ENCODE peak calls at places on chromosomes 3 and 15, in seven cellular contexts. One of them, this sample, is unnamed. For H3K9me3, the result is how much of the 10 kb centered on the place peaks cover.

GRCh38 chr3:32459474-32459873 is 43.2 kb downstream of the CMTM6 start:
- DNase-seq in upper lobe of left lung: no peak
- DNase-seq in GM12878: no peak
- DNase-seq in transverse colon: no peak
- DNase-seq in upper lobe of right lung: no peak
- DNase-seq in T-helper 17 cell: no peak
- DNase-seq in tibial artery: no peak
- DNase-seq in this sample: no peak

GRCh38 chr15:47727676-47728075 is 10.4 kb downstream of the SEMA6D start:
- DNase-seq in upper lobe of left lung: no peak
- DNase-seq in GM12878: no peak
- DNase-seq in transverse colon: no peak
- DNase-seq in upper lobe of right lung: no peak
- DNase-seq in T-helper 17 cell: no peak
- DNase-seq in tibial artery: no peak
- DNase-seq in this sample: no peak

GRCh38 chr15:38072507-38073277 is 138.3 kb downstream of the TMCO5A start:
- DNase-seq in upper lobe of left lung: peak
- DNase-seq in GM12878: no peak
- DNase-seq in transverse colon: peak
- DNase-seq in upper lobe of right lung: peak
- DNase-seq in T-helper 17 cell: no peak
- DNase-seq in tibial artery: peak
- DNase-seq in this sample: no peak

GRCh38 chr3:136752046-136752326 is 192 bp downstream of the STAG1 start:
- DNase-seq in upper lobe of left lung: no peak
- DNase-seq in GM12878: no peak
- DNase-seq in transverse colon: no peak
- DNase-seq in upper lobe of right lung: no peak
- DNase-seq in T-helper 17 cell: no peak
- DNase-seq in tibial artery: no peak
- DNase-seq in this sample: no peak

GRCh38 chr15:62269504-62269903 is 104.4 kb upstream of the C2CD4B start:
- DNase-seq in upper lobe of left lung: no peak
- DNase-seq in GM12878: no peak
- DNase-seq in transverse colon: no peak
- DNase-seq in upper lobe of right lung: no peak
- DNase-seq in T-helper 17 cell: no peak
- DNase-seq in tibial artery: no peak
- DNase-seq in this sample: no peak

GRCh38 chr3:151384741-151385174 is at the start of gene P2RY12:
- DNase-seq in upper lobe of left lung: no peak
- DNase-seq in GM12878: peak
- DNase-seq in transverse colon: no peak
- DNase-seq in upper lobe of right lung: no peak
- DNase-seq in T-helper 17 cell: no peak
- DNase-seq in tibial artery: no peak
- DNase-seq in this sample: no peak

GRCh38 chr3:190701096-190701532 is 161.4 kb downstream of the GMNC start:
- DNase-seq in upper lobe of left lung: peak
- DNase-seq in GM12878: no peak
- DNase-seq in transverse colon: peak
- DNase-seq in upper lobe of right lung: no peak
- DNase-seq in T-helper 17 cell: no peak
- DNase-seq in tibial artery: no peak
- DNase-seq in this sample: no peak

GRCh38 chr3:51445544-51446280 is 54.1 kb downstream of the DCAF1 start:
- DNase-seq in upper lobe of left lung: peak
- DNase-seq in GM12878: no peak
- DNase-seq in transverse colon: no peak
- DNase-seq in upper lobe of right lung: peak
- DNase-seq in T-helper 17 cell: no peak
- DNase-seq in tibial artery: no peak
- DNase-seq in this sample: no peak

GRCh38 chr15:88865498-88866099 is 29.7 kb downstream of the HAPLN3 start:
- DNase-seq in upper lobe of left lung: no peak
- DNase-seq in GM12878: no peak
- DNase-seq in transverse colon: no peak
- DNase-seq in upper lobe of right lung: no peak
- DNase-seq in T-helper 17 cell: no peak
- DNase-seq in tibial artery: no peak
- DNase-seq in this sample: no peak

GRCh38 chr15:53059273-53060043 is 269.3 kb upstream of the ONECUT1 start:
- DNase-seq in upper lobe of left lung: no peak
- DNase-seq in GM12878: no peak
- DNase-seq in transverse colon: no peak
- DNase-seq in upper lobe of right lung: no peak
- DNase-seq in T-helper 17 cell: no peak
- DNase-seq in tibial artery: no peak
- DNase-seq in this sample: no peak

GRCh38 chr15:42387603-42388002 is 28.3 kb downstream of the CAPN3 start:
- DNase-seq in upper lobe of left lung: peak
- DNase-seq in GM12878: no peak
- DNase-seq in transverse colon: no peak
- DNase-seq in upper lobe of right lung: no peak
- DNase-seq in T-helper 17 cell: no peak
- DNase-seq in tibial artery: no peak
- DNase-seq in this sample: no peak

GRCh38 chr3:114680299-114680698 is 386.5 kb downstream of the TIGIT start:
- DNase-seq in upper lobe of left lung: no peak
- DNase-seq in GM12878: no peak
- DNase-seq in transverse colon: no peak
- DNase-seq in upper lobe of right lung: no peak
- DNase-seq in T-helper 17 cell: no peak
- DNase-seq in tibial artery: no peak
- DNase-seq in this sample: no peak

GRCh38 chr3:11784962-11785361 is 61.7 kb downstream of the TAMM41 start:
- DNase-seq in upper lobe of left lung: no peak
- DNase-seq in GM12878: no peak
- DNase-seq in transverse colon: no peak
- DNase-seq in upper lobe of right lung: no peak
- DNase-seq in T-helper 17 cell: no peak
- DNase-seq in tibial artery: no peak
- DNase-seq in this sample: no peak

GRCh38 chr3:127374626-127375010 is 86.8 kb upstream of the PRR20G start:
- DNase-seq in upper lobe of left lung: no peak
- DNase-seq in GM12878: no peak
- DNase-seq in transverse colon: no peak
- DNase-seq in upper lobe of right lung: peak
- DNase-seq in T-helper 17 cell: no peak
- DNase-seq in tibial artery: no peak
- DNase-seq in this sample: no peak

GRCh38 chr15:48891229-48891765 is 13.4 kb downstream of the EID1 start:
- DNase-seq in upper lobe of left lung: no peak
- DNase-seq in GM12878: no peak
- DNase-seq in transverse colon: no peak
- DNase-seq in upper lobe of right lung: no peak
- DNase-seq in T-helper 17 cell: no peak
- DNase-seq in tibial artery: no peak
- DNase-seq in this sample: no peak

GRCh38 chr15:98292442-98293240 is 332.1 kb downstream of the ARRDC4 start:
- DNase-seq in upper lobe of left lung: peak
- DNase-seq in GM12878: no peak
- DNase-seq in transverse colon: peak
- DNase-seq in upper lobe of right lung: peak
- DNase-seq in T-helper 17 cell: no peak
- DNase-seq in tibial artery: peak
- DNase-seq in this sample: no peak

GRCh38 chr3:114878119-114878839 is 268.8 kb downstream of the ZBTB20 start:
- DNase-seq in upper lobe of left lung: no peak
- DNase-seq in GM12878: no peak
- DNase-seq in transverse colon: no peak
- DNase-seq in upper lobe of right lung: no peak
- DNase-seq in T-helper 17 cell: no peak
- DNase-seq in tibial artery: no peak
- DNase-seq in this sample: no peak

GRCh38 chr3:72887723-72888545 is at the start of gene GXYLT2:
- DNase-seq in upper lobe of left lung: peak
- DNase-seq in GM12878: no peak
- DNase-seq in transverse colon: peak
- DNase-seq in upper lobe of right lung: peak
- DNase-seq in T-helper 17 cell: no peak
- DNase-seq in tibial artery: peak
- DNase-seq in this sample: no peak

GRCh38 chr3:4751057-4752051 is 227.9 kb upstream of the BHLHE40 start:
- DNase-seq in upper lobe of left lung: no peak
- DNase-seq in GM12878: no peak
- DNase-seq in transverse colon: no peak
- DNase-seq in upper lobe of right lung: no peak
- DNase-seq in T-helper 17 cell: peak
- DNase-seq in tibial artery: no peak
- DNase-seq in this sample: no peak

GRCh38 chr3:66592061-66592875 is 91.4 kb upstream of the LRIG1 start:
- DNase-seq in upper lobe of left lung: no peak
- DNase-seq in GM12878: no peak
- DNase-seq in transverse colon: no peak
- DNase-seq in upper lobe of right lung: no peak
- DNase-seq in T-helper 17 cell: no peak
- DNase-seq in tibial artery: no peak
- DNase-seq in this sample: no peak

GRCh38 chr3:56825579-56826438 is 24.1 kb upstream of the ARHGEF3 start:
- DNase-seq in upper lobe of left lung: no peak
- DNase-seq in GM12878: no peak
- DNase-seq in transverse colon: no peak
- DNase-seq in upper lobe of right lung: no peak
- DNase-seq in T-helper 17 cell: no peak
- DNase-seq in tibial artery: no peak
- DNase-seq in this sample: no peak

GRCh38 chr15:26394801-26395200 is 378.1 kb downstream of the GABRB3 start:
- DNase-seq in upper lobe of left lung: no peak
- DNase-seq in GM12878: no peak
- DNase-seq in transverse colon: no peak
- DNase-seq in upper lobe of right lung: no peak
- DNase-seq in T-helper 17 cell: no peak
- DNase-seq in tibial artery: no peak
- DNase-seq in this sample: no peak

GRCh38 chr15:26391556-26392229 is 381.2 kb downstream of the GABRB3 start:
- DNase-seq in upper lobe of left lung: no peak
- DNase-seq in GM12878: no peak
- DNase-seq in transverse colon: no peak
- DNase-seq in upper lobe of right lung: no peak
- DNase-seq in T-helper 17 cell: no peak
- DNase-seq in tibial artery: no peak
- DNase-seq in this sample: no peak

DNA sequence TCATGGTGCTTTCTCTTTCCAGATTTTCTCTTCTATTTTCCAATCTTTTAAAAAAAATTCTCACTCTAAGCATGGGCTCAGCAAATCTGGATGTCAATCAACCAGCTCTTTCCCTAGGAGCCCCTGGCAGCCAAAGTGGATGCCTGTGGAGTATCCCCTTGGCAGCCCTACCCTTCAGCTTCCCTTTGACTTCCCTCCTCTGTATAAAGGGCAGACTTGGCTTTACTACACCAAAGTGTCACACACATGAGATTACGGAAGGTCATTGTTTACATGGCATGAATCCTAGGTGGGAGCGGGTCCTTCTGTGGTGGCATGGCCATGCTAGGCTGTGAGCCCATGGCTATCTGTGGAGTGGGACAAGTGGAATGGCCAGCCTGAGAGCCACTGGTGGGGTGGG is 379.9 kb downstream of the GABRB3 start:
- DNase-seq in upper lobe of left lung: no peak
- DNase-seq in GM12878: no peak
- DNase-seq in transverse colon: no peak
- DNase-seq in upper lobe of right lung: no peak
- DNase-seq in T-helper 17 cell: no peak
- DNase-seq in tibial artery: no peak
- DNase-seq in this sample: no peak
- H3K9me3 ChIP-seq in upper lobe of left lung: under half
- H3K9me3 ChIP-seq in GM12878: under half
- H3K9me3 ChIP-seq in transverse colon: under half
- H3K9me3 ChIP-seq in upper lobe of right lung: under half
- H3K9me3 ChIP-seq in T-helper 17 cell: under half
- H3K9me3 ChIP-seq in tibial artery: under half
- H3K9me3 ChIP-seq in this sample: under half

GRCh38 chr3:44596631-44597030 is 11.9 kb downstream of the ZNF660 start:
- DNase-seq in upper lobe of left lung: no peak
- DNase-seq in GM12878: no peak
- DNase-seq in transverse colon: no peak
- DNase-seq in upper lobe of right lung: no peak
- DNase-seq in T-helper 17 cell: no peak
- DNase-seq in tibial artery: no peak
- DNase-seq in this sample: no peak
- H3K9me3 ChIP-seq in upper lobe of left lung: half or more
- H3K9me3 ChIP-seq in GM12878: under half
- H3K9me3 ChIP-seq in transverse colon: under half
- H3K9me3 ChIP-seq in upper lobe of right lung: under half
- H3K9me3 ChIP-seq in T-helper 17 cell: under half
- H3K9me3 ChIP-seq in tibial artery: half or more
- H3K9me3 ChIP-seq in this sample: half or more

DNA sequence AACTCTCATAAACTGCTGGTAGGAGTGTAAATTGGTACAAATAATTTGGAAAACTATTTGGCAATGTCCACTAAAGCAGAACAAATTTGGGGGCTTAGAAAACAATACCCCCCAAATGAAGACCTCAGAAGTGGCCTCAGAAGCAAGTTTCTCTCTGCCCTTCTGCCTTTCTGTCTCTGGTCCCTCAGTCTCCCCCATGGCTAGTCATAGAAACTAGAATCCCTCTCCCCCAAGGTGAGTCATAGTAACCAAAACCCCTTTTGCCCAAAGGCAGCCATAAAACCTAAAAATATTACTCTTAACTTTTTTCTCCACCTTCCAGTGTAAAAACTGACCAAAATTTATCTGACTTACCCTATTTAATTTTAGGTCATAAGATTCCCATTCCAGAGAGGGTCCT is 350.7 kb upstream of the LRRC3B start:
- DNase-seq in upper lobe of left lung: no peak
- DNase-seq in GM12878: no peak
- DNase-seq in transverse colon: no peak
- DNase-seq in upper lobe of right lung: no peak
- DNase-seq in T-helper 17 cell: no peak
- DNase-seq in tibial artery: no peak
- DNase-seq in this sample: no peak
- H3K9me3 ChIP-seq in upper lobe of left lung: under half
- H3K9me3 ChIP-seq in GM12878: under half
- H3K9me3 ChIP-seq in transverse colon: under half
- H3K9me3 ChIP-seq in upper lobe of right lung: under half
- H3K9me3 ChIP-seq in T-helper 17 cell: under half
- H3K9me3 ChIP-seq in tibial artery: under half
- H3K9me3 ChIP-seq in this sample: under half

DNA sequence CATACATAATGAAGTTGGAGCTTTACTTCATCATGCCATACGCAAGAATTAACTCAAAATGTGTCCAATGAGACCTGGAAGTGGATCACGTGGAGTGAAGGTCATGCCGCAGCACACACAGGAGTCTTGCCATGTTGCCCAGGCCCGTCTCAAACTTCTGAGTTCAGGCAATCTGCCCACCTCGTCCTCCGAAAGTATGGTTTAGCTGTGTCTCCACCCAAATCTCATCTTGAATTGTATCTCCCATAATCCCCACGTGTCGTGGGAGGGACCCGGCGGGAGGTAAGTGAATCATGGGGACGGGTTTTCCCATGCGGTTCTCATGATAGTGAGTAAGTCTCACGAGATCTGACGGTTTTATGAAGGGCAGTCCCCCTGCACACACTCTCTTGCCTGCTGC is 25.7 kb downstream of the SPCS1 start:
- DNase-seq in upper lobe of left lung: no peak
- DNase-seq in GM12878: no peak
- DNase-seq in transverse colon: no peak
- DNase-seq in upper lobe of right lung: no peak
- DNase-seq in T-helper 17 cell: no peak
- DNase-seq in tibial artery: no peak
- DNase-seq in this sample: peak
- H3K9me3 ChIP-seq in upper lobe of left lung: under half
- H3K9me3 ChIP-seq in GM12878: under half
- H3K9me3 ChIP-seq in transverse colon: under half
- H3K9me3 ChIP-seq in upper lobe of right lung: under half
- H3K9me3 ChIP-seq in T-helper 17 cell: under half
- H3K9me3 ChIP-seq in tibial artery: under half
- H3K9me3 ChIP-seq in this sample: under half

GRCh38 chr15:87207251-87207650 is 1049.3 kb downstream of the NTRK3 start:
- DNase-seq in upper lobe of left lung: no peak
- DNase-seq in GM12878: no peak
- DNase-seq in transverse colon: no peak
- DNase-seq in upper lobe of right lung: no peak
- DNase-seq in T-helper 17 cell: no peak
- DNase-seq in tibial artery: no peak
- DNase-seq in this sample: no peak
- H3K9me3 ChIP-seq in upper lobe of left lung: under half
- H3K9me3 ChIP-seq in GM12878: under half
- H3K9me3 ChIP-seq in transverse colon: under half
- H3K9me3 ChIP-seq in upper lobe of right lung: under half
- H3K9me3 ChIP-seq in T-helper 17 cell: under half
- H3K9me3 ChIP-seq in tibial artery: under half
- H3K9me3 ChIP-seq in this sample: under half

This sample was measured in ascending aorta.